ENCODE peak calls at places on chromosome 3, in five cellular contexts. S, U, Z, E and X are unnamed samples.

GRCh38 chr3:168977696-168978374 is 685.7 kb downstream of the MECOM start:
- DNase-seq in Z (no peak), S (no peak), E (no peak), U (peak), X (no peak)

GRCh38 chr3:50577348-50577747 is 8.0 kb downstream of the HEMK1 start:
- DNase-seq in S (no peak), E (no peak), Z (no peak), U (no peak), X (no peak)

GRCh38 chr3:165463546-165463945 is 267.4 kb upstream of the SLITRK3 start:
- DNase-seq in S (no peak), U (peak), Z (no peak), E (no peak), X (no peak)

GRCh38 chr3:42033741-42034140 is 57.4 kb upstream of the TRAK1 start:
- DNase-seq in Z (no peak), S (peak), E (no peak), U (peak), X (no peak)

GRCh38 chr3:27681249-27681748 is 40.8 kb downstream of the EOMES start:
- DNase-seq in S (peak), U (peak), Z (peak), E (no peak), X (no peak)

GRCh38 chr3:30475038-30475808 is 131.2 kb upstream of the TGFBR2 start:
- DNase-seq in Z (no peak), U (no peak), S (peak), E (no peak), X (no peak)

GRCh38 chr3:143538577-143538981 is 309.7 kb downstream of the SLC9A9 start:
- DNase-seq in E (no peak), S (peak), Z (no peak), U (peak), X (no peak)

GRCh38 chr3:170840291-170840859 is 29.6 kb downstream of the RPL22L1 start:
- DNase-seq in E (no peak), S (no peak), Z (no peak), U (peak), X (no peak)

GRCh38 chr3:89145995-89146394 is 38.6 kb downstream of the EPHA3 start:
- DNase-seq in S (peak), U (peak), Z (no peak), E (no peak), X (no peak)

GRCh38 chr3:195853036-195853435 is 41.3 kb upstream of the MUC4 start:
- DNase-seq in S (no peak), U (no peak), Z (no peak), E (no peak), X (no peak)

GRCh38 chr3:190877925-190878324 is 15.4 kb upstream of the GMNC start:
- DNase-seq in E (no peak), U (no peak), S (no peak), Z (peak), X (no peak)
- TF ChIP-seq CTCF in E (no peak), U (peak), S (peak), Z (peak), X (no peak)

DNA sequence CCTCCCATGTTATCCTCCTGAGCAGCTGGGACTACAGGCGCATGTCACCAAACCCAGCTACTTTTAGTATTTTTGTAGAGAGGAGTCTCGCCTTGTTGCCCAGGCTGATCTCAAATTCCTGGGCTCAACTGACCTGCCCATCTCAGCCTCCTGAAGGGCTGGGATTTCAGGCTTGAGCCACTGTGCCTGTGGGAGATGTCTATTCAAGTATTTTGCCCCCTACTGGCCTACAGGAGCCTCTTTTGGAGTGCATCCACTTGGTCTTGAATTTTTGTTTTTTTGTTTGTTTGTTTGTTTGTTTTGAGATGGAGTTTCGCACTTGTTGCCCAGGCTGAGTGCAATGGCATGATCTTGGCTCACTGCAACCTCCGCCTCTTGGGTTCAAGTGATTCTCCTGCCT is 3.2 kb upstream of the DHX30 start:
- DNase-seq in U (peak), Z (peak), S (no peak), E (no peak), X (no peak)
- TF ChIP-seq CTCF in U (peak), Z (peak), S (peak), E (no peak), X (peak)

DNA sequence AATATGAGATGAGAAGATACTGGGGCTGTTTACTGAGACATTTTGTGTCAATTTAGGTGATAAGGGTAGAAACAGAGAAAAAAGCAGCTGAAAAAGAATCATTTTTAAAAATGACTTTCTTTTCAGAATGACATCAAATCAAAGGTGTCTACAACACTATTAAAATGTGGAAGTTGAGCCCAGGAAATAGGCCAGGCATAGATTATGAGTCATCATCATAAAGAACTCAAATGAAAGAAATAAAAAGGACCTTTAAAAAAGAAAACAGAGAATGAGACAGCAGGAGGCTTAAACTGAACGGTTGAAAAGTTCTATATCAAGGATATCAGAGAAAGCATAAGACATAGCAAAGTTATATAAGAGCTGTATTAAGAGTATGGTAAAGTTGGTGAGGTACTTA is 442.5 kb downstream of the CNTN6 start:
- DNase-seq in E (no peak), U (no peak), S (no peak), Z (no peak), X (no peak)
- TF ChIP-seq CTCF in E (no peak), U (no peak), S (no peak), Z (no peak), X (no peak)

GRCh38 chr3:107938128-107938527 is 152.7 kb downstream of the CD47 start:
- DNase-seq in U (peak), E (no peak), Z (peak), S (peak), X (no peak)
- TF ChIP-seq CTCF in U (peak), E (no peak), Z (peak), S (peak), X (peak)

GRCh38 chr3:153623834-153624233 is 461.8 kb downstream of the RAP2B start:
- DNase-seq in E (no peak), S (no peak), Z (no peak), U (no peak), X (no peak)

GRCh38 chr3:153624310-153625030 is 462.4 kb downstream of the RAP2B start:
- DNase-seq in E (no peak), Z (no peak), S (no peak), U (no peak), X (no peak)

GRCh38 chr3:153626158-153626557 is 464.1 kb downstream of the RAP2B start:
- DNase-seq in S (no peak), Z (no peak), E (no peak), U (no peak), X (no peak)

GRCh38 chr3:153628591-153628990 is 466.6 kb downstream of the RAP2B start:
- DNase-seq in E (no peak), U (no peak), S (no peak), Z (no peak), X (no peak)

DNA sequence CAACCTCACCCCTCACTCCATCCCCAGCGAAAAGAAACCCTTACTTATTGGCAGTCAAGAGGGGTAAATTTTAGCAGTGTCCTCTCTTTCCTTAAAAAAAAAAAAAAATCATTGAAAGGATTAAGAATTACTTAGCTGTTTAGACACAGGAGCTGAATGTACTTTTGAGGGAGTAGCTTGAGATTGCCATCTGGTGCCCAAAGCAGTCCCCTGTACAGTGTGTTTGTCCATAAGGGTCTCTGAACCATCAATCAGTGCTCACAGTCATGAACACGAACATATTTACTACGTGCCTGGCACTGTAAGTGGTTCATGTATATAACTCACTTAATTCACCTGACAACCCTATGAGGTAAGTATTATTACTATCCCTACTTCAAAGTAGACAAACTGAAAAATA is 463.5 kb downstream of the RAP2B start:
- DNase-seq in E (no peak), S (no peak), U (no peak), Z (no peak), X (no peak)
- TF ChIP-seq CTCF in E (no peak), S (no peak), U (peak), Z (no peak), X (peak)

DNA sequence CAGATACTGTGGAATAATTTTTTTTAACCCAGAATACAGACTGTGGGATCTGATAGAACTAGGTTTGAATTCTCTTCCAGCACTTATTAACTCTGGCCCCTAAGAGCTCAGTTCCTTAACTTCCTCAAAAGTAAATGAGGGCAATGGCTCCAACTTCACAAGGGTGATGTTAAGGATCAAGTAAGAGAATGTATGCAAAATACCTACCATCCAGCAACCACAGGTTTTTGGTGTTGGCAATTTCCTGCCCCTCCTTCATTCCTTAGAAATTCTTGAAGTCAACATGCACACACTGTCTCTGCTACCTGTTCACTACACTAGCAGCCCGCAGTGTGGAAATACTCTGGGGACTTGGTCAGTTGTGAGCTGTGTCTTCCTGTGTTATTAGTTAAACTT is 5.1 kb downstream of the ZBED2 start:
- DNase-seq in Z (no peak), U (no peak), S (no peak), E (no peak), X (no peak)
- TF ChIP-seq CTCF in Z (no peak), U (no peak), S (no peak), E (no peak), X (no peak)

GRCh38 chr3:131549340-131549739 is 46.6 kb upstream of the MRPL3 start:
- DNase-seq in U (peak), S (no peak), E (no peak), Z (no peak), X (no peak)
- TF ChIP-seq CTCF in U (peak), S (peak), E (no peak), Z (peak), X (peak)

DNA sequence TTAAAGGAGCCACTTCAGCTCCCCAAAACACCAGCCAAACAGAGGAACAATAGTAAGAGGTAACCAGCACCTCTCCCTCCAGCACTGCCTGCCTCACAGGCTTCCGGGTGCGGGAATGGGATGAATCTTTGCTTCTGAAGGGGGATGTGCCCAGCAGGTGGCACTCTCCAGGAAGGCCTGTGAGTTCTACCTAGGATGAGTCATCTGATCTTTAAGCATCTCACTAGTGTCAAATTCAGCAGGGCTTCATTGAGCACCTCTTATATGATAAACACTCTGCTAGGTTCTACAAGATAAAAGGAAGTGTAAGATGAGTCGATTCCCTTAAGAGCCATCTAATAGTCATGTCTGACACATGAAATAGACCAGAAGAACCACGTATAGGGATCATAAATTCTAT is 237.4 kb upstream of the UMPS start:
- DNase-seq in U (peak), S (peak), Z (peak), E (no peak), X (no peak)
- TF ChIP-seq CTCF in U (peak), S (peak), Z (peak), E (no peak), X (peak)

DNA sequence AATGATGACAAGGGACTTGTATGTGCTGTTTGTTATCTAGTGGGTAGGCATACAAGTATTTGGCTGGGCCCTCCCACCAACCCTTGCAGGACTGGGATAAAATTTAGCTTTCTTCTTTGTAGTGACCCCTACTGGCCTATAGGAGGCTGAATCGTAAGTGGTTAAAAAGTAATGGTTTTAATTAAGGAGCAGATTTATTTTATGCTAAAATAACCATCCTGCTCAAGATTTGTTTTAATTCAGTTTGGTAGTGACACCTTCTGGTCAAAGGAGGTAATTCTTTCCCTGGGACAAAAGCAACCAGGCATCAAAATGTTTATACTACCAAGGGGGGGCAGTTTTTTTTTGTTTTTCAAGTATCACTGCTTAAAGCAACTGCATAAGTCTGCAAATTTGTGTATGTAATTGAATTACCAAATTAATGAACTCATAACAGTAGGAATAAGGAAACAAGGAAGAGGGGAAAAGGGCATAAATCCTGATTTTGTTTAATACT is 70.7 kb downstream of the TOP2B start:
- DNase-seq in S (peak), U (peak), E (no peak), Z (peak), X (no peak)
- TF ChIP-seq CTCF in S (peak), U (peak), E (peak), Z (peak), X (peak)

GRCh38 chr3:135499426-135499825 is 466.1 kb upstream of the PPP2R3A start:
- DNase-seq in Z (no peak), S (no peak), E (no peak), U (peak), X (no peak)

GRCh38 chr3:135503429-135504083 is 462.0 kb upstream of the PPP2R3A start:
- DNase-seq in S (peak), Z (peak), U (peak), E (peak), X (peak)

GRCh38 chr3:135500034-135500433 is 465.5 kb upstream of the PPP2R3A start:
- DNase-seq in S (no peak), U (no peak), E (no peak), Z (no peak), X (no peak)

DNA sequence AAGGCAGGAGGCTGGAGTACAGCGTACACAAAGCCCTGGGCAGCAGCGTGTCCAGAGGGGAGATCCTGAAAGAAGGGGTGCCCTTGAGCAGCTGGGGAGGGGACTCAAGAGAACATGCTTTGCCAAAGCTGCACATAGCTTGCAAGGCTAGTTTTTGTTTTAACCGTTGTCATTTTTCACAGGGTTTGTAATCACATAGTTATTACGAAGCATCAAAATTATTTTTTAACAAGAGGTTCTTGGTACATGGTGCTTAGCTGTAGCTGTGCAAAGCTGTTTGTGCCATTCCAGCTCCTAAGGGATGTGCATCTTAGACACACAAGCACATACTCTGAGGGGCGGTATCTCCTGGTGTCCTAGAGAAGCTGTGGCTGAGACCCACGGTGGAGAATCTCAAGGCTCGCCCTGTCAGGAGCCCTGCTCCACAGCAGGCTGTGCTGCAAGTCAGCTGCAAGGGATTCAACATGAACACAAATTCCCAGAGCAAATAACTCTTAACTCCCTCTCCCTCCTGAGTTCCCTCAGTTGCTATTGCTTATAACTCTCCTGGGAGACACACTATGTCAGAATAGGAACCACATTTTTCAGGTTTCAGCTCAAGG is 461.3 kb upstream of the PPP2R3A start:
- DNase-seq in Z (no peak), U (no peak), S (no peak), E (no peak), X (no peak)
- TF ChIP-seq CTCF in Z (no peak), U (no peak), S (no peak), E (no peak), X (no peak)